ENCODE peak calls at places on chromosome 12, in eight cellular contexts. K is HT1080; S is cardiac muscle cell; G is spleen; R is central memory CD8-positive, alpha-beta T cell; B is activated CD4-positive, CD25-positive, alpha-beta regulatory T cell; N is kidney tubule cell; T is GDM1. X is an unnamed sample.

GRCh38 chr12:111410229-111411186 is 4.8 kb downstream of the SH2B3 start:
- DNase-seq in N (no peak), R (no peak), G (peak), S (peak), B (no peak), T (no peak), K (peak), X (no peak)

GRCh38 chr12:124240493-124240892 is 54.4 kb upstream of the RFLNA start:
- DNase-seq in G (no peak), N (peak), K (peak), B (no peak), R (no peak), T (no peak), S (peak), X (no peak)

GRCh38 chr12:52156757-52157565 is 34.9 kb downstream of the KRT80 start:
- DNase-seq in N (peak), R (peak), K (peak), G (peak), S (peak), B (peak), T (peak), X (peak)

GRCh38 chr12:92074889-92075288 is 70.8 kb downstream of the BTG1 start:
- DNase-seq in T (no peak), S (no peak), G (no peak), R (no peak), K (no peak), B (no peak), N (peak), X (no peak)

GRCh38 chr12:104415308-104415980 is 41.3 kb upstream of the CHST11 start:
- DNase-seq in T (no peak), R (no peak), K (no peak), B (no peak), G (no peak), S (no peak), N (no peak), X (no peak)

GRCh38 chr12:103013741-103014140 is 56.3 kb downstream of the ASCL1 start:
- DNase-seq in N (no peak), G (no peak), B (no peak), R (no peak), K (no peak), S (no peak), T (no peak), X (no peak)

GRCh38 chr12:15527201-15527782 is 205.0 kb downstream of the PTPRO start:
- DNase-seq in K (peak), G (no peak), B (no peak), S (peak), T (peak), N (peak), R (no peak), X (no peak)

GRCh38 chr12:50017653-50018052 is 7.6 kb downstream of the RACGAP1 start:
- DNase-seq in N (no peak), K (no peak), T (no peak), R (no peak), B (no peak), S (peak), G (no peak), X (no peak)

X was measured in memory B cell.